ENCODE peak calls at places on chromosomes 2 and 18, in four cellular contexts. One of them, this sample, is unnamed.

GRCh38 chr2:241798631-241799521 is 10.1 kb upstream of the NEU4 start:
- DNase-seq in HCT116: no peak
- DNase-seq in transverse colon: peak
- DNase-seq in keratinocyte: no peak
- DNase-seq in this sample: peak

GRCh38 chr2:172930871-172931255 is 144.8 kb upstream of the MAP3K20 start:
- DNase-seq in transverse colon: no peak
- DNase-seq in keratinocyte: no peak
- DNase-seq in HCT116: no peak
- DNase-seq in this sample: no peak

GRCh38 chr2:190990132-190990531 is 23.8 kb downstream of the STAT1 start:
- DNase-seq in HCT116: no peak
- DNase-seq in transverse colon: no peak
- DNase-seq in keratinocyte: no peak
- DNase-seq in this sample: no peak

GRCh38 chr2:200382883-200383282 is 76.4 kb downstream of the SPATS2L start:
- DNase-seq in keratinocyte: no peak
- DNase-seq in HCT116: no peak
- DNase-seq in transverse colon: no peak
- DNase-seq in this sample: no peak

GRCh38 chr2:196979976-196980375 is 53.5 kb upstream of the PGAP1 start:
- DNase-seq in keratinocyte: no peak
- DNase-seq in HCT116: no peak
- DNase-seq in transverse colon: no peak
- DNase-seq in this sample: no peak

GRCh38 chr2:154226931-154227330 is 355.2 kb downstream of the GALNT13 start:
- DNase-seq in keratinocyte: no peak
- DNase-seq in transverse colon: no peak
- DNase-seq in HCT116: no peak
- DNase-seq in this sample: no peak

GRCh38 chr18:30211112-30211511 is 831.4 kb downstream of the DSC3 start:
- DNase-seq in keratinocyte: no peak
- DNase-seq in HCT116: no peak
- DNase-seq in transverse colon: no peak
- DNase-seq in this sample: no peak

GRCh38 chr2:116057538-116057937 is 1615.1 kb downstream of the DPP10 start:
- DNase-seq in keratinocyte: no peak
- DNase-seq in transverse colon: no peak
- DNase-seq in HCT116: no peak
- DNase-seq in this sample: no peak

GRCh38 chr18:63149200-63149587 is 170.4 kb downstream of the BCL2 start:
- DNase-seq in transverse colon: no peak
- DNase-seq in keratinocyte: no peak
- DNase-seq in HCT116: no peak
- DNase-seq in this sample: no peak

GRCh38 chr2:36507408-36507812 is 90.6 kb downstream of the FEZ2 start:
- DNase-seq in HCT116: peak
- DNase-seq in keratinocyte: no peak
- DNase-seq in transverse colon: peak
- DNase-seq in this sample: peak

GRCh38 chr18:59898093-59898492 is 1.7 kb upstream of the PMAIP1 start:
- DNase-seq in transverse colon: no peak
- DNase-seq in HCT116: no peak
- DNase-seq in keratinocyte: no peak
- DNase-seq in this sample: no peak

GRCh38 chr2:42216712-42217111 is 47.6 kb downstream of the EML4 start:
- DNase-seq in keratinocyte: no peak
- DNase-seq in HCT116: no peak
- DNase-seq in transverse colon: no peak
- DNase-seq in this sample: no peak

GRCh38 chr2:73286134-73286533 is 1.9 kb upstream of the FBXO41 start:
- DNase-seq in keratinocyte: no peak
- DNase-seq in HCT116: no peak
- DNase-seq in transverse colon: no peak
- DNase-seq in this sample: no peak

GRCh38 chr2:240650254-240650965 is 25.1 kb downstream of the GPR35 start:
- DNase-seq in transverse colon: no peak
- DNase-seq in HCT116: no peak
- DNase-seq in keratinocyte: no peak
- DNase-seq in this sample: peak

GRCh38 chr2:70596293-70596692 is 42.7 kb upstream of the TGFA start:
- DNase-seq in HCT116: peak
- DNase-seq in keratinocyte: peak
- DNase-seq in transverse colon: no peak
- DNase-seq in this sample: no peak

GRCh38 chr18:42113529-42114191 is 158.6 kb downstream of the PIK3C3 start:
- DNase-seq in HCT116: no peak
- DNase-seq in keratinocyte: no peak
- DNase-seq in transverse colon: no peak
- DNase-seq in this sample: no peak

GRCh38 chr2:132678498-132678897 is 8.5 kb upstream of the LYPD1 start:
- DNase-seq in HCT116: no peak
- DNase-seq in transverse colon: no peak
- DNase-seq in keratinocyte: no peak
- DNase-seq in this sample: no peak

GRCh38 chr2:207930747-207931146 is 94.6 kb downstream of the PLEKHM3 start:
- DNase-seq in transverse colon: peak
- DNase-seq in HCT116: peak
- DNase-seq in keratinocyte: no peak
- DNase-seq in this sample: no peak

GRCh38 chr2:113053666-113054435 is 1.2 kb upstream of the IL36B start:
- DNase-seq in keratinocyte: no peak
- DNase-seq in transverse colon: no peak
- DNase-seq in HCT116: no peak
- DNase-seq in this sample: no peak

GRCh38 chr2:126429129-126429528 is 226.8 kb upstream of the GYPC start:
- DNase-seq in keratinocyte: no peak
- DNase-seq in transverse colon: no peak
- DNase-seq in HCT116: no peak
- DNase-seq in this sample: no peak

GRCh38 chr18:76213996-76214395 is 281.0 kb downstream of the ZNF516 start:
- DNase-seq in transverse colon: no peak
- DNase-seq in keratinocyte: no peak
- DNase-seq in HCT116: no peak
- DNase-seq in this sample: no peak

GRCh38 chr18:36887055-36887570 is 58.2 kb downstream of the KIAA1328 start:
- DNase-seq in HCT116: no peak
- DNase-seq in transverse colon: no peak
- DNase-seq in keratinocyte: no peak
- DNase-seq in this sample: no peak

GRCh38 chr18:14917311-14917710 is 169.3 kb downstream of the ANKRD30B start:
- DNase-seq in keratinocyte: no peak
- DNase-seq in transverse colon: no peak
- DNase-seq in HCT116: no peak
- DNase-seq in this sample: no peak

GRCh38 chr2:168192839-168193616 is 54.4 kb downstream of the STK39 start:
- DNase-seq in HCT116: no peak
- DNase-seq in transverse colon: no peak
- DNase-seq in keratinocyte: no peak
- DNase-seq in this sample: no peak

GRCh38 chr2:158172719-158173118 is 71.0 kb downstream of the UPP2 start:
- DNase-seq in HCT116: no peak
- DNase-seq in keratinocyte: no peak
- DNase-seq in transverse colon: no peak
- DNase-seq in this sample: no peak

GRCh38 chr18:6207119-6207518 is 207.6 kb downstream of the L3MBTL4 start:
- DNase-seq in transverse colon: no peak
- DNase-seq in keratinocyte: no peak
- DNase-seq in HCT116: no peak
- DNase-seq in this sample: no peak

GRCh38 chr2:187349328-187349944 is 98.6 kb downstream of the CALCRL start:
- DNase-seq in HCT116: no peak
- DNase-seq in transverse colon: no peak
- DNase-seq in keratinocyte: no peak
- DNase-seq in this sample: no peak

GRCh38 chr2:149598014-149598395 is 10.4 kb upstream of the MMADHC start:
- DNase-seq in transverse colon: no peak
- DNase-seq in keratinocyte: no peak
- DNase-seq in HCT116: no peak
- DNase-seq in this sample: peak

GRCh38 chr2:50491541-50492114 is 540.3 kb downstream of the NRXN1 start:
- DNase-seq in keratinocyte: no peak
- DNase-seq in HCT116: peak
- DNase-seq in transverse colon: peak
- DNase-seq in this sample: no peak

DNA sequence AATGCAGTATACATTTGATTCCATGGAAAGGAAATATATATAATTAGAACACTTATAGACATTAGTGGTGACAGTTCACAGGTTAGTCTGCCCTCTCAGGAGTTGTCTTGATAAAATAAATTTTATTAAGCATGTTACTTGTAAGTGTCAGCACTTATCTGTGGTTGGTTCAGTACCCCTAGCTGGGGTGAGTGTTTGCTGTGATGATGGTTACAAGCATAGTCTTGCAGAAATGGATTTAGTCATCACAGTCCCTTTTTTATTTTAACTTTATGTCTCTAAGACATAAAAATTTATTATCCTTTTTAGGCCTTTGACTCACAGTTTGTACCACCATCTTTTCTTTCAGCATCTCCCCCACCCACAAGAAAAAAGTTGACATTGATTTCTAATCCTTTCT is 52.1 kb downstream of the NCK2 start:
- DNase-seq in HCT116: no peak
- DNase-seq in transverse colon: no peak
- DNase-seq in keratinocyte: no peak
- DNase-seq in this sample: no peak
- H3K27ac ChIP-seq in HCT116: no peak
- H3K27ac ChIP-seq in transverse colon: peak
- H3K27ac ChIP-seq in keratinocyte: peak
- H3K27ac ChIP-seq in this sample: no peak

GRCh38 chr2:38483773-38484501 is 106.9 kb upstream of the ATL2 start:
- DNase-seq in transverse colon: no peak
- DNase-seq in keratinocyte: no peak
- DNase-seq in HCT116: no peak
- DNase-seq in this sample: no peak

GRCh38 chr2:38484957-38485356 is 107.9 kb upstream of the ATL2 start:
- DNase-seq in transverse colon: no peak
- DNase-seq in keratinocyte: no peak
- DNase-seq in HCT116: no peak
- DNase-seq in this sample: no peak

GRCh38 chr2:38487852-38488251 is 110.8 kb upstream of the ATL2 start:
- DNase-seq in transverse colon: no peak
- DNase-seq in HCT116: no peak
- DNase-seq in keratinocyte: no peak
- DNase-seq in this sample: no peak

GRCh38 chr2:38485734-38486133 is 108.7 kb upstream of the ATL2 start:
- DNase-seq in transverse colon: no peak
- DNase-seq in HCT116: no peak
- DNase-seq in keratinocyte: no peak
- DNase-seq in this sample: no peak

DNA sequence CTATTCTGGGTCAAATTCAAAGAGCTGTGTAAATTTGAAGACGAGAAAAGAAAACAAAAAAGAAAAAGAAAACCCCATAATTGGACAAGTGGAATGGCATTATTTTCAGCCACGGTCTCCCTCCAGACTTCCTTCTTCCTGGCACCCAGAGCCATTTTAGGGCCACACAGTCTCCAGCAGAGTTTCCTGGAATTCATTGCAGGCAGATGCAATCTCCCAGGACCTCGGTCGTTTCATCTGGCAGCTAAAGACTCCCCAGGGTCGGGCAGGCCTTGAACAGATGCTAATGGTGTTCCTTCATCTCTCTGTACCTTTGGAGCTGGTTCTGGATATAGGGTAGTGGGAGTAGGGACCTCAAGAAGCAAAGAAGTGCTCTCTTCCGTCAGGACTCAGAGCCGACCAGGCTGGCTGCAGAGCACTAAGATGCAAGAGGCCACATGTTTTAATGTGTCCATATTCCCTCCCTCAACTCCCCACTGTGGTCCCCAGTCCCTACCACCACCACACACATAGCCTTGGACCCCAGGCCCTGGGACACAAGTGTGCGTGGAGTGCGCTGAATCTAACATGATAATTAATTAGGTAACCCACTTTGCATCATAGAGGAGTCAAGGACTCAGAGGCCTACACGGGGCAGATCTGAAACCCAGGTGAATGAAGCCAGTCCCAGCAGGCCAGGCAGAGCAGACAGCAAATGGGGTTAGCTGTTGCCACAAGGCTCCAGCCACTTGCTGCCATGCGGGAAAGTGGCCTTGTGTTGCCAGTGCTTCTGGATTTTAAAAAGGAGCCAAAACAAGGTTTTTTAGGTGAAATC is 109.3 kb upstream of the ATL2 start:
- DNase-seq in keratinocyte: no peak
- DNase-seq in transverse colon: no peak
- DNase-seq in HCT116: no peak
- DNase-seq in this sample: no peak
- H3K27ac ChIP-seq in keratinocyte: no peak
- H3K27ac ChIP-seq in transverse colon: no peak
- H3K27ac ChIP-seq in HCT116: no peak
- H3K27ac ChIP-seq in this sample: no peak

GRCh38 chr2:26017464-26018183 is 16.3 kb upstream of the RAB10 start:
- DNase-seq in transverse colon: no peak
- DNase-seq in HCT116: no peak
- DNase-seq in keratinocyte: no peak
- DNase-seq in this sample: no peak
- H3K27ac ChIP-seq in transverse colon: peak
- H3K27ac ChIP-seq in HCT116: no peak
- H3K27ac ChIP-seq in keratinocyte: peak
- H3K27ac ChIP-seq in this sample: peak

GRCh38 chr2:171800639-171801038 is 93.4 kb downstream of the SLC25A12 start:
- DNase-seq in HCT116: no peak
- DNase-seq in transverse colon: no peak
- DNase-seq in keratinocyte: no peak
- DNase-seq in this sample: no peak

GRCh38 chr2:171792922-171793580 is 101.0 kb downstream of the SLC25A12 start:
- DNase-seq in transverse colon: no peak
- DNase-seq in keratinocyte: no peak
- DNase-seq in HCT116: no peak
- DNase-seq in this sample: no peak

GRCh38 chr2:171794918-171795317 is 99.1 kb downstream of the SLC25A12 start:
- DNase-seq in HCT116: no peak
- DNase-seq in keratinocyte: no peak
- DNase-seq in transverse colon: no peak
- DNase-seq in this sample: no peak

GRCh38 chr2:171793691-171794678 is 100.1 kb downstream of the SLC25A12 start:
- DNase-seq in transverse colon: no peak
- DNase-seq in HCT116: no peak
- DNase-seq in keratinocyte: no peak
- DNase-seq in this sample: no peak

DNA sequence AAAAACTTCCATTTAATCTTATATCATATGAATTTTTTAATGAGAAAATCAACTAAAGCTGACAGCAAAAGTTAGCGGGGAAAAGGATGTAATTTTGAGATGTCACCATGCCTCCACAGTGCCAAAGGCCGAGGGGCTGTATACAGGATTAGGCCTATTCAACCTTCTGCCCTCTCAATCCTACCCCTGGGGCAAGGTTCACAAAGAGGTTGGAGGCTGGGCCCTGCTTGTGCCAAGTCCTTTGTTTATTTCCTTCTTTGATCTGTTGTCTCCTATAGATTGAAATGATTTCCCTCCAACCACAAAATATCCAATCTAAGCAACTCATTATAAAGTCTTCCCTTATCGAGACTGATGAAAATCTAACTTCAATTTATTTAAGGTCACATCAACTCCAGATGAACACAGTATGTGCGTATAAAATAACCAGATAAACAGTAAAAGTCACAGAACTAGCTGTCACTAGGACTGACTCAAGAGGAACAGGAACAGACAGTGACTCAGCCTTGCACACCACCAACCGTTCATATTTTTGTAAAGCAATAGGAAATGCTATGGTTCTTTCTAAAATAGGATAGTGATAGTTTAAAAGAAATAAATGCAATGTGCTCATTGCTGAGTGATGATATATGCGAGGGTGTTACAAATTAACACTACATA is 95.8 kb downstream of the SLC25A12 start:
- DNase-seq in transverse colon: no peak
- DNase-seq in HCT116: no peak
- DNase-seq in keratinocyte: no peak
- DNase-seq in this sample: no peak
- H3K27ac ChIP-seq in transverse colon: no peak
- H3K27ac ChIP-seq in HCT116: no peak
- H3K27ac ChIP-seq in keratinocyte: peak
- H3K27ac ChIP-seq in this sample: no peak